ENCODE peak calls at places on chromosome 17, in five cellular contexts. E is left lung; W is left ventricle myocardium inferior; U is A549; Q is CD8-positive, alpha-beta memory T cell. P is an unnamed sample. For H3K4me1, the result is how much of the 10 kb centered on the place peaks cover.

GRCh38 chr17:17724307-17724921 is 43.2 kb downstream of the RAI1 start:
- DNase-seq in U (no peak), Q (peak), E (no peak), W (no peak), P (no peak)

GRCh38 chr17:12579245-12579644 is 86.4 kb upstream of the MYOCD start:
- DNase-seq in E (no peak), Q (no peak), U (no peak), W (no peak), P (peak)

GRCh38 chr17:231966-232807 is 50.7 kb upstream of the DOC2B start:
- DNase-seq in Q (no peak), E (peak), W (peak), U (no peak), P (no peak)

GRCh38 chr17:37779554-37779953 is 34.7 kb upstream of the HNF1B start:
- DNase-seq in Q (no peak), U (no peak), E (no peak), W (no peak), P (no peak)

GRCh38 chr17:13036776-13037175 is 18.9 kb upstream of the ELAC2 start:
- DNase-seq in W (no peak), E (no peak), U (no peak), Q (no peak), P (no peak)

GRCh38 chr17:60106377-60107059 is 27.8 kb upstream of the HEATR6 start:
- DNase-seq in U (no peak), E (no peak), W (no peak), Q (no peak), P (no peak)

GRCh38 chr17:82458885-82459424 is 414 bp downstream of the NARF start:
- DNase-seq in E (no peak), U (no peak), Q (no peak), W (no peak), P (no peak)

GRCh38 chr17:37292429-37293139 is 83.2 kb upstream of the C17orf78 start:
- DNase-seq in Q (no peak), E (no peak), W (no peak), U (no peak), P (no peak)

GRCh38 chr17:7634384-7634783 is 4.4 kb downstream of the SHBG start:
- DNase-seq in W (peak), Q (no peak), E (no peak), U (peak), P (peak)

GRCh38 chr17:79026345-79027273 is 2.6 kb downstream of the C1QTNF1 start:
- DNase-seq in Q (no peak), U (peak), E (no peak), W (peak), P (no peak)

GRCh38 chr17:31595666-31596381 is 204.3 kb downstream of the RAB11FIP4 start:
- DNase-seq in U (no peak), E (no peak), Q (no peak), W (no peak), P (no peak)

GRCh38 chr17:64385187-64386083 is 5.2 kb downstream of the PECAM1 start:
- DNase-seq in Q (no peak), U (peak), E (peak), W (peak), P (no peak)

GRCh38 chr17:31448467-31449077 is 57.1 kb downstream of the RAB11FIP4 start:
- DNase-seq in W (no peak), E (no peak), Q (no peak), U (no peak), P (no peak)

GRCh38 chr17:50621562-50621961 is 13.1 kb upstream of the ABCC3 start:
- DNase-seq in E (no peak), U (no peak), Q (no peak), W (no peak), P (no peak)

GRCh38 chr17:40350410-40351184 is 13.9 kb downstream of the GJD3 start:
- DNase-seq in W (no peak), E (peak), Q (no peak), U (no peak), P (peak)

GRCh38 chr17:78888911-78889496 is 14.0 kb downstream of the CEP295NL start:
- DNase-seq in Q (no peak), E (no peak), W (no peak), U (no peak), P (no peak)

GRCh38 chr17:29078183-29079045 is 35.5 kb downstream of the PIPOX start:
- DNase-seq in Q (no peak), U (no peak), W (no peak), E (no peak), P (no peak)

GRCh38 chr17:66417300-66417719 is 114.9 kb downstream of the PRKCA start:
- DNase-seq in W (no peak), Q (no peak), E (no peak), U (no peak), P (no peak)

GRCh38 chr17:76014925-76015261 is 12.2 kb downstream of the EVPL start:
- DNase-seq in U (no peak), Q (no peak), W (no peak), E (no peak), P (no peak)

GRCh38 chr17:30321314-30321713 is 12.5 kb downstream of the TMIGD1 start:
- DNase-seq in U (peak), Q (no peak), W (no peak), E (no peak), P (no peak)

GRCh38 chr17:19676901-19677300 is 28.4 kb downstream of the ALDH3A2 start:
- DNase-seq in W (no peak), E (peak), U (no peak), Q (no peak), P (no peak)

GRCh38 chr17:39921323-39921722 is 2.9 kb upstream of the GSDMB start:
- DNase-seq in Q (no peak), E (no peak), W (no peak), U (no peak), P (no peak)

GRCh38 chr17:3626831-3627565 is 9.1 kb downstream of the SHPK start:
- DNase-seq in U (no peak), W (no peak), E (no peak), Q (no peak), P (no peak)

GRCh38 chr17:2723997-2724782 is 12.6 kb upstream of the CLUH start:
- DNase-seq in U (no peak), Q (no peak), W (peak), E (no peak), P (no peak)

GRCh38 chr17:10226930-10227695 is 28.7 kb upstream of the GAS7 start:
- DNase-seq in Q (peak), U (peak), W (peak), E (peak), P (no peak)

GRCh38 chr17:32878211-32878610 is 1.3 kb upstream of the MYO1D start:
- DNase-seq in Q (no peak), U (no peak), E (peak), W (no peak), P (no peak)

GRCh38 chr17:78839173-78839761 is 1.3 kb downstream of the USP36 start:
- DNase-seq in Q (no peak), W (no peak), E (no peak), U (no peak), P (no peak)

GRCh38 chr17:46074540-46074939 is 75.5 kb downstream of the STH start:
- DNase-seq in Q (no peak), W (no peak), E (no peak), U (no peak), P (no peak)

GRCh38 chr17:78484300-78485159 is 92.7 kb downstream of the DNAH17 start:
- DNase-seq in E (no peak), U (peak), W (no peak), Q (peak), P (peak)

GRCh38 chr17:49783051-49783715 is 5.3 kb upstream of the KAT7 start:
- DNase-seq in W (peak), E (no peak), Q (no peak), U (no peak), P (no peak)

GRCh38 chr17:50881182-50881581 is 15.0 kb upstream of the TOB1 start:
- DNase-seq in U (no peak), W (no peak), E (no peak), Q (no peak), P (no peak)

GRCh38 chr17:41519501-41520224 is 973 bp upstream of the KRT15 start:
- DNase-seq in Q (no peak), U (no peak), W (no peak), E (peak), P (no peak)

GRCh38 chr17:50209472-50210248 is 8.2 kb upstream of the COL1A1 start:
- DNase-seq in Q (no peak), U (no peak), E (peak), W (peak), P (peak)

GRCh38 chr17:4740584-4740983 is 856 bp upstream of the CXCL16 start:
- DNase-seq in E (no peak), Q (no peak), W (no peak), U (no peak), P (no peak)
- H3K4me3 ChIP-seq in E (no peak), Q (peak), W (no peak), U (no peak), P (no peak)

GRCh38 chr17:77151236-77151635 is 10.5 kb downstream of the SEC14L1 start:
- DNase-seq in Q (no peak), U (no peak), E (no peak), W (no peak), P (no peak)

GRCh38 chr17:77148109-77148958 is 7.6 kb downstream of the SEC14L1 start:
- DNase-seq in U (no peak), E (no peak), Q (no peak), W (no peak), P (no peak)

GRCh38 chr17:77147357-77147801 is 6.6 kb downstream of the SEC14L1 start:
- DNase-seq in U (no peak), W (no peak), Q (no peak), E (no peak), P (no peak)

GRCh38 chr17:77146882-77147281 is 6.1 kb downstream of the SEC14L1 start:
- DNase-seq in U (no peak), Q (no peak), W (no peak), E (peak), P (no peak)

DNA sequence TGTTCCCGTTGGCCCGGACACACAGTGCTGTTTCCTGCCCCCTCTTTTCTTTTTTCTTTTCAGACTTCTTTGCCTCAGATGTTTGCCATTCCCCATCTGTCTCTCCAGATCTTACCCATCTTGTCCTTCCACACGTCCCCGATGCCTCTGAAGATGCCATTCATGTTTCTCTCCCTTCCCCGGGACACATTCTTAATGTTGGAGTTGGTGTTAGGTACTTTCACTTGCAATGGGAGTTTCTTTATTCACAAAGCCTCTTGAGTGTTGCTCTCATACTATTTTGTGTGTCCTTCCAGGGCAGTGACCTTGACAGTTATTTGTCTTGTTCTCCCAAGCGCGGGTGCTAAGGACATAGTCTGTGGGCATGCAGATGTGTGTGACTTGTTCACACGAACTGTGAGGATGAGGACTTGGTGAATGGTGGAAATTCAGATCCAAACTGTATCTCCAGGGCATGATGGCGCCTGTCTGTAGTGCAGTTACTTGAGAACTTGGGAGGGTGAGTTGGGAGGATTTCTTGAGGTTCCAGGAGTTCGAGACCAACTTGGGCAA is 8.3 kb downstream of the SEC14L1 start:
- DNase-seq in U (no peak), E (no peak), Q (no peak), W (no peak), P (no peak)
- H3K4me1 ChIP-seq in U (under half), E (under half), Q (under half), W (half or more), P (under half)

DNA sequence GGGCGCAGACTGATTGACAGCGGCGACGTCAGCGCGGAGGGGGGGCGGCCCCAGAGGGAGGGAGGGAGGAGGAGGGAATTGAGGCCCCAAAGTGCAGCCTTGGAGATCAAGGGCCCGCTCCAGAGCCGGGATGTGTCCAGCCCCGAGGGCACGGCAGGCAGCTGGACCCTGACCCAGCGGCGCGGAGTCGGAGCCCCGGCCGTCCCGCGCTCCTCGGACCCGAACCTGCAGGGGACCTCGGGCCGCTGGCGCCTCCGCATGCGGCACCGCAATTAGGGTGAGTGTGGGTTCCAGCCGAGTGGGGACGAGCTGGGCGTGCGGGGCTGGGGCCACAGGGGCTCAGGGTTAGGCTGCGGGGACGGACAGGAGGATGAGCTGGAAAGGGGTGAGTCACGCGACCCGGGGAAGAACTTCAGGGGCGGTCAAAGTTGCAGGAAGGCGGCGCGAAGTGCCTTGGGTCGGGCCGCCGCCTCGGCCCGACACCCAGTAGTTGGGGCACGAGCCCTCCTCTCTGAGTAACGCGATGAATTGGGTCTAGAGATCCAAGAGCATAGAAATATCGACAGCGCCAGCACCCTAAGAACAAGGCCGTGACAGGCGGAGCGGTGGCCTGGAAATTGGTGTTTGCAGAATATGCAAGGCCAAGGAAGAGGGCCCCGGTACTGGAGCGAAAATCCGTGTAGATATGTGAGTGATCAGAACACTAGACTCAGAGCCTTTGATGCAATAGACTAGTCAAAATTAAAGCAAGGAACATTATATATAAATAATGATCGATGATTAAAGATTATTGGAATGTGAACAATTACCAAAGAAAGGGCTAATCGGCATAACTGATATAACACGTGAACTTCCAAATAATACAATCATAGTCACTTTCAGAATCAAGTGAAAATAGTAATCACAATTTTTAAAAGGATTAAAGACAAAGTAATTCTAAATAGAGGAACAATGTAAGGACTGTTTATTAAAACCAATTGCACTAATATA is at the start of gene TBX4:
- DNase-seq in E (no peak), U (no peak), Q (no peak), W (no peak), P (no peak)
- H3K4me3 ChIP-seq in E (peak), U (no peak), Q (no peak), W (peak), P (no peak)

DNA sequence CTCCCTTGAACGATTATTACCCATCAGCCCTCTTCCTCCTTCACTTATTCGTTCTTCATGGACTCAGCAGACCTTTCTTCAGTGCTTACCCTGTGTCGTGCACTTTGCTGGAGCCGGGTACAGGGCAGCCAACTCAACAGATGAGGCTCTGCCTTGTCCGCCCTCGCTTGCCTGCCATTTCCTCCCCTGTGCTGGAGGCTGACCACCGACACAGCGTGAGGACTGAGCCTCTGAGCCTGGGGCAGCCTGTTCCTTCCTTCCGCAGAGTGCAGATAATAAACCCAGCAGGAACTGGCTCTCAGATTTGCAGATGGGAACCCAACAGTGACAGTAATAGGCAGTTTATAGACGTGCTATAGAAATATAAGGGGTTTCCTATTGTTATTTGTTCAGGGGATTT is 7.0 kb upstream of the SLC39A11 start:
- DNase-seq in Q (no peak), W (no peak), E (no peak), U (no peak), P (no peak)
- H3K4me1 ChIP-seq in Q (under half), W (under half), E (under half), U (under half), P (under half)

GRCh38 chr17:44308865-44309264 is 464 bp downstream of the RUNDC3A start:
- DNase-seq in W (no peak), E (no peak), U (no peak), Q (no peak), P (no peak)

GRCh38 chr17:44310188-44310587 is 1.8 kb downstream of the RUNDC3A start:
- DNase-seq in Q (no peak), E (no peak), U (no peak), W (no peak), P (no peak)

GRCh38 chr17:44309472-44309871 is 1.1 kb downstream of the RUNDC3A start:
- DNase-seq in W (no peak), E (no peak), U (no peak), Q (no peak), P (no peak)

GRCh38 chr17:44308320-44308818 is at the start of gene RUNDC3A:
- DNase-seq in E (peak), U (peak), W (peak), Q (peak), P (peak)

DNA sequence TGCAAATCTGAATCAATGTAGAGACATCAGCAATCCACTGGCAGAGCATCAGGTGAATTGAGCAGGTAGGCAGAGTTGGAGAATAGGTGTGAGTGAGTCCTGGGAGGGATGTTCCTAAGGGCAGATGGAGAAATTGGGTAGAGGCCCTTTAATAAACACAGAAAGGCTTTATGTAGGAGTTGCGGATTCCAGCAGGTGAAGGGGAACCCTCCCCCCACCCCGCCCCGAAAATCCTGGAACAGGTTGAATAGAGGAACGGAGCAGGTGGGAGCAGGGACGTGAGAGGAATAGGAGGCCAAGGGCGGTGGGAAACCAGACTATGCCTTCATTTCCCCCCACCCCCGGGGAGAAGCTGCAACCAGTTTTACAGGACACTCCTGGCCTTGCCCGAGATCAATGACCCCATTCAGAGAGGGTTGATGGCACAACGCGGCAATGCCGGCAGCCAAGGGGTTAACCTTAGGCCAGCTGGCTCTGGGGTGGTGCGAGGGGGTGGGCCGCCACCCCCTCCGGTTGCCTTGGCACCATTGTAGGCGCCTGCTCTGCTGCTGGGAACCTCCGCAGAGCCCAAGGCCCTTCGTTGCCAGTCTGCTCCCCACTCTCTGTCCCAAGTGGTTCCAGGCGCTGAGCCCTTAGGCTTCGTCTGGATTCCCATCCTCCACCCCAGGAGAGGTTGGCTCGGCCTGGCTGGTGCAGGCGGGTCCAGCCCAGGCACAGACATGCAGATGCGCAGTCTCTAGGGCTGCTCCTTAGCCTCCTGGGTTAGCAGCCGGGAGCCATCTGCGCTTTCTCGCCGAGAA is 814 bp upstream of the RUNDC3A start:
- DNase-seq in E (no peak), Q (no peak), U (peak), W (no peak), P (peak)
- H3K4me3 ChIP-seq in E (peak), Q (no peak), U (peak), W (peak), P (no peak)

GRCh38 chr17:6021627-6022026 is 48.6 kb upstream of the WSCD1 start:
- DNase-seq in U (no peak), Q (no peak), W (no peak), E (no peak), P (no peak)
- H3K4me1 ChIP-seq in U (under half), Q (under half), W (under half), E (under half), P (under half)

GRCh38 chr17:68103148-68103547 is 67.6 kb downstream of the KPNA2 start:
- DNase-seq in E (no peak), Q (no peak), U (no peak), W (no peak), P (no peak)
- H3K4me3 ChIP-seq in E (no peak), Q (no peak), U (peak), W (peak), P (peak)

GRCh38 chr17:81417049-81417878 is 22.0 kb downstream of the BAHCC1 start:
- DNase-seq in U (no peak), Q (no peak), E (no peak), W (no peak), P (no peak)
- H3K4me1 ChIP-seq in U (half or more), Q (under half), E (under half), W (half or more), P (under half)

GRCh38 chr17:34254651-34255380 is at the start of gene CCL2:
- DNase-seq in U (peak), W (peak), Q (no peak), E (peak), P (peak)

GRCh38 chr17:34255841-34256240 is 756 bp downstream of the CCL2 start:
- DNase-seq in W (no peak), E (no peak), Q (no peak), U (no peak), P (no peak)

GRCh38 chr17:34255381-34255732 is 272 bp downstream of the CCL2 start:
- DNase-seq in U (no peak), W (no peak), E (no peak), Q (no peak), P (no peak)

GRCh38 chr17:34252890-34253525 is 2.1 kb upstream of the CCL2 start:
- DNase-seq in W (no peak), Q (no peak), U (no peak), E (no peak), P (no peak)

DNA sequence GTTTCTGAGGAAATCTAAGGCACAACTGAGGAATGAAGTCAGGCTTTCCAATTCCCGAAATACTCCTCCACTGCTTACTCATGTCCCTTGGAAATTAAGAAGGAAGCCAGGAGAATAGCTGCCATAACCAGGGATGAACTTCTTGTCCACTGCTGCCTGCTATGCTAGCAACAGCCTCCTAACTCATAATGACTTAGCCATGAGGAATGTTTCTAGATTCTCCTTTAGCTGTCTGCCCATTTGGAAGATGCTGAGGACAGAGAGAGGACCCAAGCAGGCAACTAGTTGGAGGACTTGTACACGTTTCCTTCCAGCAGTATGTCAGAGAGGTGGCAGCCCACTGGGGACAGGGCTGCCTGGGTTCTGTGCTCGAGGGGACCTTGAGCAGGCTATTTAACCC is 939 bp upstream of the CCL2 start:
- DNase-seq in E (no peak), Q (no peak), W (no peak), U (peak), P (peak)
- H3K4me3 ChIP-seq in E (no peak), Q (no peak), W (peak), U (peak), P (no peak)

P was measured in HAP-1.